ENCODE peak calls at places on chromosomes 4 and X, in four cellular contexts. One of them, this sample, is unnamed.

GRCh38 chrX:39818071-39818470 is 279.7 kb downstream of the BCOR start:
- DNase-seq in right cardiac atrium: peak; percentile 56
- DNase-seq in H9: no peak
- DNase-seq in Caco-2: no peak
- DNase-seq in this sample: peak; percentile 45

GRCh38 chr4:48498895-48499294 is 8.8 kb downstream of the ZAR1 start:
- DNase-seq in right cardiac atrium: no peak
- DNase-seq in H9: no peak
- DNase-seq in Caco-2: no peak
- DNase-seq in this sample: no peak

GRCh38 chr4:19982556-19982955 is 269.1 kb upstream of the SLIT2 start:
- DNase-seq in right cardiac atrium: no peak
- DNase-seq in H9: no peak
- DNase-seq in Caco-2: no peak
- DNase-seq in this sample: no peak

GRCh38 chrX:28639502-28639901 is 52.3 kb downstream of the IL1RAPL1 start:
- DNase-seq in right cardiac atrium: no peak
- DNase-seq in H9: no peak
- DNase-seq in Caco-2: no peak
- DNase-seq in this sample: no peak

GRCh38 chr4:10673817-10674369 is 10.7 kb downstream of the CLNK start:
- DNase-seq in right cardiac atrium: no peak
- DNase-seq in H9: no peak
- DNase-seq in Caco-2: no peak
- DNase-seq in this sample: no peak

GRCh38 chr4:175671491-175671934 is 140.6 kb downstream of the GPM6A start:
- DNase-seq in right cardiac atrium: no peak
- DNase-seq in H9: peak; percentile 61
- DNase-seq in Caco-2: peak; percentile 1
- DNase-seq in this sample: peak; percentile 28

GRCh38 chr4:125749354-125749753 is 434.6 kb downstream of the FAT4 start:
- DNase-seq in right cardiac atrium: no peak
- DNase-seq in H9: no peak
- DNase-seq in Caco-2: no peak
- DNase-seq in this sample: no peak

GRCh38 chr4:88823058-88823919 is 125.7 kb upstream of the NAP1L5 start:
- DNase-seq in right cardiac atrium: peak; percentile 93
- DNase-seq in H9: peak; percentile 89
- DNase-seq in Caco-2: peak; percentile 79
- DNase-seq in this sample: peak; percentile 93

GRCh38 chr4:3303840-3304715 is 11.3 kb downstream of the RGS12 start:
- DNase-seq in right cardiac atrium: peak; percentile 22
- DNase-seq in H9: no peak
- DNase-seq in Caco-2: no peak
- DNase-seq in this sample: no peak
- H3K4me1 ChIP-seq in right cardiac atrium: peaks cover 14% of the 10 kb centered on the region
- H3K4me1 ChIP-seq in H9: no peaks in the 10 kb centered on the region
- H3K4me1 ChIP-seq in Caco-2: no peaks in the 10 kb centered on the region
- H3K4me1 ChIP-seq in this sample: peaks cover 8% of the 10 kb centered on the region

DNA sequence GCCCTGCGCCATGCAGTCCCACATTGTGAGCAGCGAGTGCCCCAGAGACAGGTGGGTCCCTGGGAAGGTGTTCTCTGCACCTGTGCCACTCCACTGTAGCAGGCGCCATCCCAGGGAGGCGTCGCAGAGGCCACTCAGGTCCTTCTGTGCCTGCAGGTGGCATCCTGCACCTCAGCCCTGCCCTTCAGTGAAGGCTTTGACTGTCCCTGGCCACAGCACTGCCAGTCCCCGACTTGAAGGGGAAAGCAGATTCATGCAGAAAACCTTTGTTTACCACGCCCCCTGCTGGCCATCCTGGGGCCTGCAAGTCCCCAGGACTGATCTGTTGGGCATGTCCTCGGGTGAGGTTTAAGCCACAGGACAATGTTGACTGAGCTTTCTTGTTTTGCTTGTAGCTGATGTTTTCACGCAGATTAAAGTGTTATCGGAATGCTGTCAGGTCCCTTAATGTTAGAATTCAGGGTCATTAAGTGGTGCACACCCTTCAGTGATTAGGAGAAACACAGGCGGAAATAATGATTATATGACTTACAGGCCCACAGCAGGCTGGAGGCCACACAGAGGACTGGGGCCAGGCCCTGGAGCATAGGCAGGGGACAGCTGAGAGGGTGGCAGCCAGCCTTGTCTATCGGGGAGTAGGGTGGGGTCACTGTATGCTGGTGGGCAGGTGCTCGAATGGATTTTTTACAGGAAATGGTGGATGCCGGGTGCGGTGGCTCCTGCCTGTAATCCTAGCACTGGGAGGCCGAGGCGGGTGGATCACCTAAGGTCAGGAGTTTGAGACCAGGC is 5.0 kb downstream of the TACC3 start:
- DNase-seq in right cardiac atrium: peak; percentile 94
- DNase-seq in H9: peak; percentile 94
- DNase-seq in Caco-2: peak; percentile 89
- DNase-seq in this sample: peak; percentile 90
- H3K4me1 ChIP-seq in right cardiac atrium: no peaks in the 10 kb centered on the region
- H3K4me1 ChIP-seq in H9: no peaks in the 10 kb centered on the region
- H3K4me1 ChIP-seq in Caco-2: peaks cover 6% of the 10 kb centered on the region
- H3K4me1 ChIP-seq in this sample: peaks cover 5% of the 10 kb centered on the region

GRCh38 chr4:2860391-2861348 is 17.0 kb downstream of the ADD1 start:
- DNase-seq in right cardiac atrium: peak; percentile 78
- DNase-seq in H9: peak; percentile 37
- DNase-seq in Caco-2: peak; percentile 64
- DNase-seq in this sample: no peak
- H3K4me1 ChIP-seq in right cardiac atrium: peaks cover 22% of the 10 kb centered on the region
- H3K4me1 ChIP-seq in H9: peaks cover 18% of the 10 kb centered on the region
- H3K4me1 ChIP-seq in Caco-2: peaks cover 83% of the 10 kb centered on the region
- H3K4me1 ChIP-seq in this sample: peaks cover 54% of the 10 kb centered on the region

GRCh38 chrX:68935362-68935761 is 106.5 kb downstream of the EFNB1 start:
- DNase-seq in right cardiac atrium: no peak
- DNase-seq in H9: no peak
- DNase-seq in Caco-2: no peak
- DNase-seq in this sample: no peak
- H3K4me1 ChIP-seq in right cardiac atrium: peaks cover 28% of the 10 kb centered on the region
- H3K4me1 ChIP-seq in H9: no peaks in the 10 kb centered on the region
- H3K4me1 ChIP-seq in Caco-2: no peaks in the 10 kb centered on the region
- H3K4me1 ChIP-seq in this sample: peaks cover 4% of the 10 kb centered on the region

GRCh38 chrX:107730991-107731766 is 44.4 kb downstream of the TSC22D3 start:
- DNase-seq in right cardiac atrium: no peak
- DNase-seq in H9: no peak
- DNase-seq in Caco-2: no peak
- DNase-seq in this sample: no peak
- H3K4me1 ChIP-seq in right cardiac atrium: peaks cover 26% of the 10 kb centered on the region
- H3K4me1 ChIP-seq in H9: peaks cover 15% of the 10 kb centered on the region
- H3K4me1 ChIP-seq in Caco-2: no peaks in the 10 kb centered on the region
- H3K4me1 ChIP-seq in this sample: peaks cover 64% of the 10 kb centered on the region

GRCh38 chrX:24149346-24150050 is at the start of gene ZFX:
- DNase-seq in right cardiac atrium: peak; percentile 93
- DNase-seq in H9: peak; percentile 58
- DNase-seq in Caco-2: peak; percentile 65
- DNase-seq in this sample: peak; percentile 77
- H3K4me1 ChIP-seq in right cardiac atrium: peaks cover 5% of the 10 kb centered on the region
- H3K4me1 ChIP-seq in H9: peaks cover 4% of the 10 kb centered on the region
- H3K4me1 ChIP-seq in Caco-2: peaks cover 37% of the 10 kb centered on the region
- H3K4me1 ChIP-seq in this sample: peaks cover 67% of the 10 kb centered on the region